ENCODE peak calls at places on chromosomes 2 and 18, in ten cellular contexts. Z is body of pancreas; F is CD8-positive, alpha-beta T cell; T is A673; K is GM23248; Q is upper lobe of right lung; S is neuronal stem cell; J is left ventricle myocardium inferior; B is tibial nerve; D is upper lobe of left lung. L is an unnamed sample. For H3K9me3, the result is how much of the 10 kb centered on the place peaks cover.

GRCh38 chr18:80241919-80242777 is 5.2 kb downstream of the PARD6G start:
- DNase-seq in Z (no peak), F (no peak), T (no peak), K (no peak), Q (peak), S (no peak), J (no peak), B (no peak), D (no peak), L (no peak)

GRCh38 chr2:27734305-27734704 is 37.2 kb upstream of the MRPL33 start:
- DNase-seq in Z (no peak), F (no peak), T (no peak), K (no peak), Q (no peak), S (no peak), J (no peak), B (no peak), D (no peak), L (no peak)

GRCh38 chr2:73908689-73909652 is 16.2 kb downstream of the ACTG2 start:
- DNase-seq in Z (no peak), F (no peak), T (peak), K (no peak), Q (no peak), S (no peak), J (no peak), B (no peak), D (no peak), L (no peak)

GRCh38 chr18:41134426-41134825 is 820.6 kb upstream of the PIK3C3 start:
- DNase-seq in Z (no peak), F (no peak), T (no peak), K (peak), Q (no peak), S (no peak), J (no peak), B (no peak), D (no peak), L (no peak)

GRCh38 chr2:175218551-175218950 is 37.0 kb upstream of the ATP5MC3 start:
- DNase-seq in Z (no peak), F (no peak), T (no peak), K (no peak), Q (no peak), S (no peak), J (no peak), B (no peak), D (no peak), L (no peak)

GRCh38 chr2:183543731-183544130 is 419.5 kb downstream of the NUP35 start:
- DNase-seq in Z (no peak), F (no peak), T (no peak), K (no peak), Q (peak), S (no peak), J (no peak), B (no peak), D (no peak), L (no peak)

GRCh38 chr2:170715062-170715931 is at the start of gene SP5:
- DNase-seq in Z (peak), F (no peak), T (peak), K (peak), Q (peak), S (peak), J (peak), B (peak), D (peak), L (no peak)

GRCh38 chr18:79809482-79810192 is 11.9 kb downstream of the KCNG2 start:
- DNase-seq in Z (no peak), F (no peak), T (no peak), K (no peak), Q (peak), S (no peak), J (no peak), B (no peak), D (no peak), L (no peak)

GRCh38 chr2:25341031-25341727 is 546 bp downstream of the DNMT3A start:
- DNase-seq in Z (no peak), F (no peak), T (peak), K (peak), Q (no peak), S (no peak), J (peak), B (no peak), D (no peak), L (peak)

GRCh38 chr2:218432676-218433365 is 13.9 kb downstream of the VIL1 start:
- DNase-seq in Z (no peak), F (no peak), T (no peak), K (no peak), Q (peak), S (no peak), J (no peak), B (no peak), D (no peak), L (no peak)

GRCh38 chr2:230900336-230900995 is 24.6 kb downstream of the GPR55 start:
- DNase-seq in Z (no peak), F (no peak), T (no peak), K (no peak), Q (no peak), S (no peak), J (no peak), B (no peak), D (peak), L (no peak)

GRCh38 chr2:241507430-241508239 is 749 bp downstream of the STK25 start:
- DNase-seq in Z (peak), F (peak), T (peak), K (peak), Q (peak), S (peak), J (peak), B (no peak), D (no peak), L (peak)

GRCh38 chr2:176752295-176752694 is 460.3 kb upstream of the HNRNPA3 start:
- DNase-seq in Z (no peak), F (no peak), T (no peak), K (no peak), Q (no peak), S (no peak), J (no peak), B (no peak), D (no peak), L (no peak)

GRCh38 chr18:74694436-74694835 is 96.8 kb downstream of the ZNF407 start:
- DNase-seq in Z (no peak), F (no peak), T (no peak), K (no peak), Q (no peak), S (no peak), J (peak), B (no peak), D (no peak), L (no peak)

GRCh38 chr2:202061695-202062094 is 11.4 kb upstream of the KIAA2012 start:
- DNase-seq in Z (no peak), F (no peak), T (peak), K (no peak), Q (no peak), S (no peak), J (no peak), B (no peak), D (no peak), L (no peak)

GRCh38 chr2:53939656-53940055 is 31.1 kb downstream of the PSME4 start:
- DNase-seq in Z (no peak), F (no peak), T (no peak), K (peak), Q (no peak), S (no peak), J (no peak), B (no peak), D (no peak), L (no peak)

GRCh38 chr2:6392966-6393365 is 472.7 kb downstream of the CMPK2 start:
- DNase-seq in Z (no peak), F (no peak), T (no peak), K (peak), Q (no peak), S (no peak), J (no peak), B (no peak), D (no peak), L (no peak)

GRCh38 chr2:6392354-6392753 is 473.4 kb downstream of the CMPK2 start:
- DNase-seq in Z (no peak), F (no peak), T (no peak), K (no peak), Q (no peak), S (no peak), J (no peak), B (no peak), D (no peak), L (no peak)

DNA sequence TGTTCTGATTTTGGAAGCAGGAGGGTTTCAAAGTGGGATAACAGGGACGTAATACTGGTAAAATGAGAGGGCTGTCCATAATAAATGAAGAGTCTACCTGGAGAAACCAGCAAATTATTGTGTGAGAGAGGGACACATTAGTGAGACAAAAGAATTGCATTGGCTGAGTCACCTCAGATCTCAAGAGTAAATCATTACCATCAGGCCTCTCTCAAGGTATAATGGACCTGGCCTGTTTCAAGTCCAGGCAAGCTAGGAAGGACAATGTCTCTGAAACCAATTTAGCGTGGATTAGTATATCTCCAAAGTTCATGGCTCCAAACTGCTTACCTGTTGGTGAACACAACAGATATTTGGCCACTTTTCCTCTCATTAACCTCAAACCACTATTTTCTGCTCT is 471.4 kb downstream of the CMPK2 start:
- DNase-seq in Z (no peak), F (no peak), T (no peak), K (no peak), Q (no peak), S (no peak), J (no peak), B (no peak), D (no peak), L (no peak)
- H3K9me3 ChIP-seq in Z (under half), F (under half), T (under half), K (under half), Q (under half), S (under half), J (under half), B (under half), D (under half), L (under half)

GRCh38 chr18:78427081-78427480 is 552.5 kb upstream of the SALL3 start:
- DNase-seq in Z (no peak), F (no peak), T (no peak), K (no peak), Q (no peak), S (no peak), J (no peak), B (no peak), D (no peak), L (no peak)
- H3K9me3 ChIP-seq in Z (under half), F (under half), T (under half), K (under half), Q (under half), S (under half), J (under half), B (under half), D (under half), L (under half)

GRCh38 chr2:228458364-228458763 is 276.9 kb upstream of the SPHKAP start:
- DNase-seq in Z (no peak), F (no peak), T (no peak), K (no peak), Q (no peak), S (no peak), J (no peak), B (no peak), D (no peak), L (no peak)
- H3K9me3 ChIP-seq in Z (under half), F (under half), T (under half), K (under half), Q (under half), S (under half), J (under half), B (under half), D (under half), L (under half)

GRCh38 chr18:44265437-44265836 is 415.3 kb upstream of the SETBP1 start:
- DNase-seq in Z (no peak), F (no peak), T (no peak), K (no peak), Q (no peak), S (no peak), J (no peak), B (no peak), D (no peak), L (no peak)
- H3K9me3 ChIP-seq in Z (under half), F (under half), T (under half), K (under half), Q (under half), S (under half), J (under half), B (under half), D (under half), L (under half)

DNA sequence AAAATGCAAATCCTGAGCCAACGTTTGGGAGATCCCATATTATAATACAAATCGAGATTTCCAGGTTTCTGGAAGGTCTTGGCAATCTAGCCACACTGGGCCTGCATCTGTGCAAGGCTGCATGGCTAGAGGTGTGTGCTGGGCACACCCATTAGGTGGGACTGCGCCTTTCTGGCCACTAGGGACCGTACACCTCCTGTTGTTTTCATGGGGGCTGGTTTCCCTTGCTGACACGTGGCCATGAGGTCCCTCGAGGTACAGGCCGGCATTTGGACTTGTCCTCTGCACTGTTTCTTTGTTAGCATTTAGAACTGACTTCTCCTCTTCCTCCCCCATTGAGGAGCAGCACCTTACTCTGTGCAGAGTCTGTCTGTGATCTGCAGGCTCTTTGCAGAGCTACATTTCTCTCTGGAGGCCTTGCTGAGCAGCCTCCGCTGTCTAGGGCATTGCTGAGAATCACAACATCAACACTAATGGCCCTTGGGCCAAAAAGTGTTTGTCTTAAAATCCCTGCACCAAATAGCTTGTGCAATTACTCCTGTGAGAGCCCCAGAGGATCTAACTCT is 131.2 kb downstream of the NEDD4L start:
- DNase-seq in Z (no peak), F (no peak), T (no peak), K (no peak), Q (no peak), S (no peak), J (no peak), B (no peak), D (no peak), L (no peak)
- H3K9me3 ChIP-seq in Z (under half), F (under half), T (under half), K (under half), Q (under half), S (under half), J (under half), B (under half), D (under half), L (under half)

DNA sequence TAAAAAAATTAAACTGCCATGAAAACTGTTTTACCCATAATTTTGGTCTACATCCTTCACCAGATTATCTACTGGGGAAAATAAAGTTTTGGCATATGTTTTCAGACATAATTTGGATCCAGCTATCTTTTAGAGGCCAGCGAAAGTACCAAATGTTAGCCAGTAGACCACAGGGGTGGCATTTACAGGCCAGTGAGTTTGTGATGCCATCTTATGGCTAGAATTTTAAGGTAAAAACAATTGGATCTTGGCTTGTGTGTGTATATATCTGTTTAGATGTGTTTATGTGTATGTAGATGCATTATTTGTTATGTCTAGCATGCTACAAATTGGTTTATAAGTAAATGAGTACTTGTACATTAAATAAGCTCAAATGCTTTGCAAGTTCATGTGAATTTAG is 322.6 kb downstream of the ASXL3 start:
- DNase-seq in Z (no peak), F (no peak), T (no peak), K (no peak), Q (no peak), S (no peak), J (no peak), B (no peak), D (no peak), L (no peak)
- H3K9me3 ChIP-seq in Z (under half), F (under half), T (under half), K (under half), Q (under half), S (under half), J (under half), B (under half), D (under half), L (under half)

GRCh38 chr2:71323386-71323785 is 8.2 kb upstream of the ZNF638 start:
- DNase-seq in Z (no peak), F (no peak), T (no peak), K (no peak), Q (no peak), S (no peak), J (no peak), B (no peak), D (no peak), L (no peak)
- H3K9me3 ChIP-seq in Z (under half), F (under half), T (under half), K (under half), Q (under half), S (under half), J (under half), B (under half), D (under half), L (under half)

GRCh38 chr2:94964193-94964592 is 61.3 kb upstream of the MAL start:
- DNase-seq in Z (no peak), F (no peak), T (no peak), K (no peak), Q (no peak), S (no peak), J (no peak), B (no peak), D (no peak), L (no peak)
- H3K9me3 ChIP-seq in Z (under half), F (under half), T (under half), K (under half), Q (under half), S (under half), J (under half), B (under half), D (under half), L (under half)